ENCODE peak calls at places on chromosomes 12 and 14, in ten cellular contexts. G is activated B cell treated with CpG ODN at 0.5 μM for 24 hours, P is lower leg skin, E is left ventricle myocardium inferior, Q is HCT116, Z is AG04450, R is Panc1, O is astrocyte, C is uterus, U is fibroblast of lung. A is an unnamed sample.

GRCh38 chr14:53190938-53191337 is 37.8 kb upstream of the DDHD1 start:
- DNase-seq in C (no peak), E (no peak), G (no peak), U (no peak), Q (no peak), Z (no peak), R (no peak), P (no peak), O (peak), A (no peak)

GRCh38 chr14:50399251-50400032 is 2.8 kb upstream of the CDKL1 start:
- DNase-seq in Q (peak), P (no peak), Z (peak), R (no peak), C (peak), O (peak), G (no peak), U (peak), E (no peak), A (no peak)

GRCh38 chr12:44812062-44812461 is 64.1 kb downstream of the NELL2 start:
- DNase-seq in C (no peak), Q (peak), G (no peak), Z (no peak), O (no peak), U (no peak), E (no peak), P (no peak), R (no peak), A (no peak)

GRCh38 chr12:55724226-55724939 is 4.2 kb downstream of the RDH5 start:
- DNase-seq in P (peak), O (peak), R (no peak), E (peak), U (peak), G (no peak), Z (no peak), Q (no peak), C (no peak), A (no peak)

GRCh38 chr12:63151898-63152700 is 1.1 kb upstream of the AVPR1A start:
- DNase-seq in P (no peak), O (peak), R (peak), Z (peak), C (peak), Q (peak), E (peak), U (peak), G (no peak), A (peak)

GRCh38 chr12:82174936-82175335 is 183.3 kb downstream of the CCDC59 start:
- DNase-seq in Q (no peak), U (no peak), C (no peak), R (no peak), Z (no peak), G (no peak), E (no peak), P (no peak), O (no peak), A (no peak)

GRCh38 chr12:32107376-32108267 is 975 bp downstream of the BICD1 start:
- DNase-seq in R (no peak), P (peak), E (no peak), Q (peak), Z (no peak), C (peak), U (peak), O (peak), G (no peak), A (peak)

GRCh38 chr12:54147186-54147585 is 41.6 kb downstream of the SMUG1 start:
- DNase-seq in Z (no peak), R (no peak), G (no peak), E (no peak), U (no peak), P (no peak), C (no peak), Q (no peak), O (no peak), A (no peak)

GRCh38 chr12:101612162-101612916 is 17.6 kb downstream of the MYBPC1 start:
- DNase-seq in Z (no peak), R (no peak), O (no peak), G (no peak), Q (no peak), C (no peak), E (no peak), P (no peak), U (no peak), A (no peak)

GRCh38 chr14:64754685-64755084 is 50.5 kb downstream of the PLEKHG3 start:
- DNase-seq in E (no peak), Z (no peak), Q (no peak), U (no peak), O (no peak), P (no peak), C (no peak), R (no peak), G (no peak), A (no peak)

GRCh38 chr12:110168732-110169455 is 44.7 kb downstream of the IFT81 start:
- DNase-seq in R (no peak), E (no peak), G (no peak), Q (no peak), C (no peak), U (no peak), P (no peak), O (no peak), Z (no peak), A (no peak)

GRCh38 chr14:69346710-69347109 is 51.4 kb downstream of the ERH start:
- DNase-seq in P (no peak), C (no peak), U (peak), Z (no peak), O (no peak), G (no peak), R (no peak), E (peak), Q (no peak), A (peak)

GRCh38 chr12:108399514-108399913 is 60.4 kb upstream of the CMKLR1 start:
- DNase-seq in R (no peak), P (no peak), U (no peak), O (no peak), G (no peak), E (peak), Z (no peak), C (peak), Q (no peak), A (no peak)

GRCh38 chr12:27309293-27309994 is 23.2 kb upstream of the BMAL2 start:
- DNase-seq in U (no peak), R (no peak), P (no peak), G (no peak), C (no peak), E (no peak), O (no peak), Q (no peak), Z (no peak), A (no peak)

GRCh38 chr14:68807148-68807600 is 14.3 kb upstream of the ZFP36L1 start:
- DNase-seq in O (peak), U (peak), C (peak), P (peak), R (no peak), G (no peak), Z (peak), Q (no peak), E (peak), A (no peak)

GRCh38 chr14:101113108-101113612 is 209.6 kb upstream of the RTL1 start:
- DNase-seq in R (no peak), Q (no peak), O (no peak), C (no peak), U (no peak), E (no peak), P (peak), Z (no peak), G (no peak), A (no peak)

GRCh38 chr12:49093746-49094103 is 876 bp downstream of the DHH start:
- DNase-seq in G (no peak), R (no peak), Z (no peak), E (peak), P (no peak), C (no peak), Q (no peak), O (no peak), U (no peak), A (no peak)

GRCh38 chr12:113246478-113247122 is 25.3 kb downstream of the TPCN1 start:
- DNase-seq in E (no peak), P (no peak), O (no peak), Z (no peak), Q (no peak), U (no peak), G (no peak), C (no peak), R (no peak), A (no peak)

GRCh38 chr12:94925729-94926128 is 77.8 kb downstream of the NDUFA12 start:
- DNase-seq in G (no peak), Q (no peak), P (no peak), O (no peak), Z (no peak), R (no peak), U (no peak), E (no peak), C (no peak), A (no peak)
- TF ChIP-seq CTCF in G (no peak), Q (no peak), P (no peak), O (no peak), Z (no peak), R (no peak), U (no peak), E (no peak), C (no peak), A (no peak)

GRCh38 chr14:74978416-74978947 is 23.1 kb upstream of the PGF start:
- DNase-seq in G (no peak), C (no peak), R (no peak), E (no peak), P (peak), O (no peak), Q (no peak), U (no peak), Z (no peak), A (no peak)

GRCh38 chr14:74979029-74979428 is 23.6 kb upstream of the PGF start:
- DNase-seq in Q (no peak), U (no peak), G (no peak), C (no peak), Z (no peak), P (peak), E (no peak), O (no peak), R (no peak), A (no peak)

GRCh38 chr14:74980398-74980745 is 22.3 kb upstream of the EIF2B2 start:
- DNase-seq in C (no peak), Q (no peak), E (no peak), R (no peak), P (no peak), Z (no peak), O (no peak), U (no peak), G (no peak), A (no peak)

GRCh38 chr14:74980746-74981661 is 21.7 kb upstream of the EIF2B2 start:
- DNase-seq in Q (no peak), O (peak), G (no peak), R (no peak), E (no peak), Z (no peak), C (no peak), U (peak), P (peak), A (no peak)

GRCh38 chr14:74979442-74980397 is 23.0 kb upstream of the EIF2B2 start:
- DNase-seq in Q (no peak), E (no peak), C (no peak), G (no peak), R (no peak), Z (no peak), U (peak), O (peak), P (peak), A (no peak)
- TF ChIP-seq CTCF in Q (no peak), E (no peak), C (no peak), G (no peak), R (no peak), Z (peak), U (peak), O (no peak), P (no peak), A (no peak)

DNA sequence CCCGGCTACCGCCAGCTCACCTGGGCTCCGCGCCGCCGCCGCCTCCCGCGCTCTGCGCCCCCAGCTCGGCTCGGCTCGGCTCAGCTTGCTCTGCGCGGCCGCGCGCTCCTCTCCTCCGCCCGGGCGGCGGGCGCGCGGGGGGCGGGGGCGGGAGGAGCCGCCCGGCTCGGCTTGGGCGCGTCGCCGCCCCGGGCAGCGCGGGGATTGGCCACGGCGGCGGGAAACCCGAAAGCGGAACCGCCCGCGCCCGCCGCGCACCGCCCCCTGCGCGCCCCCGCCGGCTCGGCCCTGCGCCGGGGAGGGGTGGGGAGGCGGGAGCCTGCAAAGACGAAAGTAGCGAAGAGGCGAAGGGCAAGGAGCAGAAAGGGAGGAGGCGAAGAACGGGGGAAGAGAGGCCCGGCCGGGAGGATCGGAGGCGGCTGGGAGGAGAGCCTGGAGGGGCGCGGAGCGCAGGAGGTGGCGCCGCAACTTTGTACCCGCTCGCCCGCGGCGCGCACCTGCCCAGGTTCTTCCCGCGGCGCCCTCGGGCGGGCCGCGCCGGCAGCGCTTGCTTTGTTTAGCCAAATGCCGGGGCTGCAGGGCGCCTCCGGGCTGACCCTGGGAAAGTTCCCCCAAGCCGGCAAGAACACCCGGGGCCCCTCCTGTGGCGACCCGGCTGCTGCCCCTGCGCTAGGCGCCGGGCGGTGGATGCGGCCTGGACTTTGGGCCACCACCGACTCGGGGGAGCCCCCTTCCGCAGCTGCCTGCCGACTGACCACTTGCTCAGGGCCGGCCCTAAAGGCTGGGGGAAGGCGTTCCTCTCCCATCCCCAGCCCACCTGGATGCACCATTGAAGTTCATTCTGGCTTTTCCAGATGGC is at the start of gene CAMKK2:
- DNase-seq in O (peak), Q (peak), U (peak), R (no peak), P (peak), G (peak), Z (peak), C (peak), E (peak), A (peak)
- TF ChIP-seq CTCF in O (no peak), Q (no peak), U (no peak), R (no peak), P (no peak), G (no peak), Z (no peak), C (no peak), E (peak), A (peak)

DNA sequence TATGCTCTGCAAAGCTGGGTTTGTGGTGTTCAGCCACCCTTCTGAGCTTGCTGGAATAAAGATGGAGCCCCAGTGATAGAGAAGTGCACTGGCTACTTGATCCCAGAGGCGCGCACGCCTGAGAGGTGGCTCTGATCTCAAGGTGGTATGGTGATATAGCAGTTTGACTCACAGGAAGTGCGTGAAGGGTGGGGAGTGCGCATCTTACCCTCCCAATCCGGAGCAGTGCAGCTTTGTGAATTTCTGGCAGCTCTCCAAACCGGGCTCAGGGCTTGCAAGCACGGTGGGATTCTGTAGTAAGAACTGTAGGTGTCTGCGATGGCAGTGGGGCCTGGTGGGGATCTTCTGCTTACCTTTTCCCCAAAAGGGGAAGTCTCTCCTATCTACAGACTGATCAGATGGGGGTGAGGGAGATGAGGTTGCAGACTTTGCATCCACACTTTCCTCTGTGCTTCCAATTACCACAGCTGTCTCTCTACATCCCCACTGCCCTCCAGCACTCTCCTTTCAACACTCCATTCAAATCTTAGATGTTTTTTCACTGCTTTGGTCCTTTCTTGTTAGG is 197.3 kb upstream of the SLC38A2 start:
- DNase-seq in P (no peak), O (no peak), C (no peak), Z (no peak), R (no peak), Q (no peak), G (no peak), E (no peak), U (no peak), A (no peak)
- TF ChIP-seq CTCF in P (no peak), O (no peak), C (no peak), Z (no peak), R (no peak), Q (no peak), G (no peak), E (no peak), U (no peak), A (no peak)

GRCh38 chr12:79174656-79175055 is 310.1 kb downstream of the SYT1 start:
- DNase-seq in Z (no peak), U (peak), P (no peak), R (no peak), E (no peak), G (no peak), O (peak), C (no peak), Q (peak), A (no peak)
- TF ChIP-seq CTCF in Z (peak), U (peak), P (no peak), R (peak), E (peak), G (no peak), O (peak), C (peak), Q (no peak), A (peak)